ENCODE peak calls at places on chromosomes 5 and 9, in six cellular contexts. O, J, R, Q, Z and T are unnamed samples.
A peak's percentile ranks its signal among the peaks of the same experiment; 100 is the strongest.

GRCh38 chr5:180112101-180112861 is 40.7 kb upstream of the RNF130 start:
- DNase-seq in J (no peak), O (no peak), R (no peak), Z (no peak), Q (no peak), T (no peak)

GRCh38 chr9:101514056-101514455 is 19.6 kb upstream of the RNF20 start:
- DNase-seq in Z (peak; percentile 50), Q (peak; percentile 79), J (no peak), R (no peak), O (no peak), T (no peak)

GRCh38 chr5:113678924-113679575 is 165.6 kb downstream of the YTHDC2 start:
- DNase-seq in Z (peak; percentile 31), Q (peak; percentile 22), J (no peak), R (peak; percentile 65), O (peak; percentile 40), T (peak; percentile 78)

GRCh38 chr5:6773342-6774035 is 60.3 kb downstream of the TENT4A start:
- DNase-seq in J (no peak), R (no peak), Q (no peak), O (no peak), Z (no peak), T (no peak)

GRCh38 chr9:76667521-76667957 is 96.7 kb upstream of the PCA3 start:
- DNase-seq in R (no peak), Q (peak; percentile 74), J (no peak), Z (no peak), O (peak; percentile 73), T (peak; percentile 41)

GRCh38 chr5:100546041-100546440 is 10.9 kb downstream of the FAM174A start:
- DNase-seq in Z (no peak), J (no peak), O (no peak), Q (no peak), R (peak; percentile 13), T (no peak)

GRCh38 chr5:93130623-93131022 is 450.4 kb downstream of the NR2F1-AS1 start:
- DNase-seq in O (no peak), R (no peak), Q (no peak), Z (no peak), J (no peak), T (no peak)

GRCh38 chr9:91119147-91119546 is 242.6 kb downstream of the AUH start:
- DNase-seq in Q (peak; percentile 18), O (no peak), J (no peak), R (no peak), Z (no peak), T (peak; percentile 10)

GRCh38 chr9:80085668-80086067 is 513.9 kb downstream of the TLE4 start:
- DNase-seq in Z (no peak), Q (peak; percentile 19), R (no peak), J (no peak), O (no peak), T (no peak)

GRCh38 chr5:173823721-173824567 is 64.2 kb upstream of the CPEB4 start:
- DNase-seq in O (peak; percentile 54), R (no peak), Z (peak; percentile 72), J (no peak), Q (peak; percentile 92), T (peak; percentile 3)

GRCh38 chr9:129008469-129008965 is 19.6 kb downstream of the SH3GLB2 start:
- DNase-seq in Q (no peak), R (no peak), O (no peak), Z (no peak), J (no peak), T (no peak)

GRCh38 chr5:77064040-77064439 is 23.0 kb downstream of the ZBED3 start:
- DNase-seq in O (no peak), Z (no peak), R (no peak), J (no peak), Q (no peak), T (no peak)